ENCODE peak calls at places on chromosomes 16 and 17, in four cellular contexts. One of them, this sample, is unnamed.

GRCh38 chr17:60300011-60300410 is 91.9 kb downstream of the USP32 start:
- DNase-seq in IMR-90: no peak
- DNase-seq in transverse colon: no peak
- DNase-seq in ovary: no peak
- DNase-seq in this sample: no peak

GRCh38 chr17:20302191-20302917 is 165.0 kb downstream of the LGALS9B start:
- DNase-seq in ovary: peak
- DNase-seq in transverse colon: no peak
- DNase-seq in IMR-90: peak
- DNase-seq in this sample: no peak

GRCh38 chr16:85631802-85632393 is 18.8 kb downstream of the GSE1 start:
- DNase-seq in IMR-90: no peak
- DNase-seq in ovary: no peak
- DNase-seq in transverse colon: no peak
- DNase-seq in this sample: no peak

GRCh38 chr17:8799001-8799850 is at the start of gene MFSD6L:
- DNase-seq in transverse colon: peak
- DNase-seq in ovary: no peak
- DNase-seq in IMR-90: no peak
- DNase-seq in this sample: no peak

GRCh38 chr17:73586921-73587680 is 57.1 kb downstream of the SDK2 start:
- DNase-seq in ovary: no peak
- DNase-seq in transverse colon: no peak
- DNase-seq in IMR-90: no peak
- DNase-seq in this sample: peak

GRCh38 chr17:55444471-55445441 is 23.1 kb upstream of the MMD start:
- DNase-seq in IMR-90: peak
- DNase-seq in transverse colon: no peak
- DNase-seq in ovary: no peak
- DNase-seq in this sample: no peak

GRCh38 chr16:88963583-88963982 is 13.4 kb downstream of the CBFA2T3 start:
- DNase-seq in transverse colon: no peak
- DNase-seq in ovary: no peak
- DNase-seq in IMR-90: no peak
- DNase-seq in this sample: peak

GRCh38 chr17:15377200-15377599 is 35.8 kb upstream of the TEKT3 start:
- DNase-seq in ovary: no peak
- DNase-seq in IMR-90: peak
- DNase-seq in transverse colon: no peak
- DNase-seq in this sample: peak

GRCh38 chr17:80859004-80859941 is 132.4 kb upstream of the CHMP6 start:
- DNase-seq in transverse colon: peak
- DNase-seq in ovary: peak
- DNase-seq in IMR-90: peak
- DNase-seq in this sample: no peak

GRCh38 chr16:89118361-89119061 is 24.9 kb downstream of the ACSF3 start:
- DNase-seq in transverse colon: peak
- DNase-seq in ovary: peak
- DNase-seq in IMR-90: no peak
- DNase-seq in this sample: no peak

GRCh38 chr17:82231562-82232321 is 2.9 kb downstream of the SLC16A3 start:
- DNase-seq in transverse colon: peak
- DNase-seq in ovary: peak
- DNase-seq in IMR-90: peak
- DNase-seq in this sample: no peak

GRCh38 chr16:55302635-55303034 is 21.4 kb upstream of the IRX6 start:
- DNase-seq in IMR-90: no peak
- DNase-seq in ovary: no peak
- DNase-seq in transverse colon: no peak
- DNase-seq in this sample: no peak

GRCh38 chr16:80852261-80852872 is 48.0 kb upstream of the CDYL2 start:
- DNase-seq in ovary: no peak
- DNase-seq in transverse colon: peak
- DNase-seq in IMR-90: peak
- DNase-seq in this sample: peak

GRCh38 chr16:3959148-3959547 is 78.6 kb upstream of the CREBBP start:
- DNase-seq in ovary: no peak
- DNase-seq in transverse colon: no peak
- DNase-seq in IMR-90: peak
- DNase-seq in this sample: no peak

GRCh38 chr17:30573603-30574175 is 96.5 kb downstream of the GOSR1 start:
- DNase-seq in transverse colon: no peak
- DNase-seq in IMR-90: no peak
- DNase-seq in ovary: no peak
- DNase-seq in this sample: no peak

GRCh38 chr16:3954411-3954921 is 74.0 kb upstream of the CREBBP start:
- DNase-seq in IMR-90: peak
- DNase-seq in ovary: no peak
- DNase-seq in transverse colon: no peak
- DNase-seq in this sample: no peak

GRCh38 chr17:36524428-36524876 is 10.2 kb downstream of the MYO19 start:
- DNase-seq in transverse colon: no peak
- DNase-seq in IMR-90: peak
- DNase-seq in ovary: no peak
- DNase-seq in this sample: no peak

GRCh38 chr17:82380860-82381702 is 9.5 kb downstream of the UTS2R start:
- DNase-seq in ovary: no peak
- DNase-seq in IMR-90: peak
- DNase-seq in transverse colon: no peak
- DNase-seq in this sample: no peak

GRCh38 chr17:40317345-40317873 is 8.4 kb downstream of the RARA start:
- DNase-seq in IMR-90: peak
- DNase-seq in ovary: peak
- DNase-seq in transverse colon: peak
- DNase-seq in this sample: no peak

GRCh38 chr17:59838196-59838911 is 54.4 kb downstream of the TUBD1 start:
- DNase-seq in ovary: no peak
- DNase-seq in IMR-90: no peak
- DNase-seq in transverse colon: no peak
- DNase-seq in this sample: no peak

GRCh38 chr16:85057212-85057889 is 29.8 kb downstream of the KIAA0513 start:
- DNase-seq in transverse colon: no peak
- DNase-seq in IMR-90: no peak
- DNase-seq in ovary: no peak
- DNase-seq in this sample: no peak

DNA sequence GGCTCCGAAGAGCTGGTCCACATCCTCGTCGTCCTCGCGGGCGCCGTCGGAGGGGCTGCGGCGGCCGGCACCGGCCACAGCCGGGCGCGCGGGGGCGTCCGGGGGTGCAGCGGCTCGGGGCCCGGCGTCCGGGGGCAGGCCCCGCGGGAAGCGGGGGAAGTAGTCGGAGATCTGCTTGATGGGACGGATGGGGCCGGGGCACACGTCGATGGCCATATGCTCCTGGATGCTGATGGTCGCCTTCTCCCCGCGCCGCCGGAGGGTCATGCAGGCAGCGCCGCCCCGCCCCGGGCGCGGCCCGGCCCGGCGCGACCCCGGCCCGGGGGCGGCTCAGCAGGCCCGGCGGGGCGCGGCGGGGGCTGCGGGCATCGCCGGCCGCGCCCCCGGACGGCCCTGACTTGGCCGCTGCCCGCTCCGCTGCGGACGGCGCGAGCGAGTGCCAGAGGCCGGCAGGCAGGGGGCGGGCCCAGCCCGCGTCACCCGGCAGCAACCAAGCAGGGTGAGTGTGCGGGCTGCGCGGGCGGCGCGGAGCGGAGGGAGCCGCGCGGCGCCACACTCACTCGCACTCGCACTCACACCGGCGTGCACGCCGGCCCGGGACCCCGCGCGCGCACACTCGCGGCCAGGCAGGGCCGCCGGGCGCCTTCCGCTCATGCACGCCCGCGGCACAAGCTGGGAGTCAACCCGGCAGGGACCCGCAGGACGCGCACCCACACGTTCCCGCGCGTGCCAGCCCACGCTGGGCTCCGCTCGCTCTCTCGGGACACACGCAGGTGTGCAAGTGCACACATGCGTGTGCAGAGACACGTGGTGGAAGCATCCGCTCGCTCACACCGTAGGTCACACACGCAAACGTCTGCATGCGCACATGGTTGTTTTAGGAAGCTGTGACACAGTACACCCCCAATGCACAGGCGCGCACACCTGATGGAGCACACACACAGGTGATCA is at the start of gene DOC2B:
- DNase-seq in transverse colon: peak
- DNase-seq in ovary: peak
- DNase-seq in IMR-90: peak
- DNase-seq in this sample: no peak
- TF ChIP-seq POLR2A in transverse colon: no peak
- TF ChIP-seq POLR2A in ovary: no peak
- TF ChIP-seq POLR2A in IMR-90: no peak
- TF ChIP-seq POLR2A in this sample: no peak

DNA sequence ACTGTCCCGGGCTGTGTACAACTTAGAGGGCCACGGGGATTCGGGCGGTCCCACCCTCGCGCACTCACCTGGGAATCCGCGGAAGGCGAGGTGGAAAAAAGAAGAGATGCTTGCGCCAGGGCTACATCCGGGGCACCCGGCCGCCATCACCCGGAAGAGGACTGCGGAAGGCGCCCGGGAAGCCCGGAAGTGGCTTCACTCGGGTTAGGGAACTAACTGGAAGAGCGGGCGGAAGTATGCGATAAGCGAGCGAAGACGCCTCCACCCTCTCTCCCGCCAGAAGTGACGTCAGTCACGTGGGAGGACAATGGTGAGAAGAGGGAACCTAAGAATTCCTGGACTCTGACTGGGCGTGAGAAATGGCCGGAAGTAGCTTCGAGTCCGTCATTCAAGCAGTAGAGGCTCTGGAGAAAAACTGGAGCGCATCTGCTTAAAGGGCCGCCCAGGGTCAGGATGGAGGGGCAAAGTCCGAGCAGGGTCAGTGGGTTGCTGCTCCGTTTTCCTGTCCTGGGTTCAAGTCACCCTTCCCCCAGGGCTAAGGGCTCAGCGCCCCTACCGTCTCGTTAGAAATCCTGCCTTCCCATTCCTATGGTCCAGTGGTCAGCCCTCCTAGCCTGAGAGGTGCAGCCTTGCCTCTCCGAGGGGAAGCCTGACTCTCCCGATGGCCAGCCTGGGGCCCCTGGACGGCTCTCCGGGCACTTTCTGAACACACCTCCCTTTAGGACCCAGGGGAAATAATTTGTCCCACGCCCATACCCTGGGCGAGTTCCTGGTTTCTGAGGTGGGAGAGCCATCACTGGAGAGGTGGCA is at the start of gene CD2BP2:
- DNase-seq in IMR-90: peak
- DNase-seq in transverse colon: peak
- DNase-seq in ovary: peak
- DNase-seq in this sample: peak
- TF ChIP-seq POLR2A in IMR-90: peak
- TF ChIP-seq POLR2A in transverse colon: peak
- TF ChIP-seq POLR2A in ovary: peak
- TF ChIP-seq POLR2A in this sample: peak

DNA sequence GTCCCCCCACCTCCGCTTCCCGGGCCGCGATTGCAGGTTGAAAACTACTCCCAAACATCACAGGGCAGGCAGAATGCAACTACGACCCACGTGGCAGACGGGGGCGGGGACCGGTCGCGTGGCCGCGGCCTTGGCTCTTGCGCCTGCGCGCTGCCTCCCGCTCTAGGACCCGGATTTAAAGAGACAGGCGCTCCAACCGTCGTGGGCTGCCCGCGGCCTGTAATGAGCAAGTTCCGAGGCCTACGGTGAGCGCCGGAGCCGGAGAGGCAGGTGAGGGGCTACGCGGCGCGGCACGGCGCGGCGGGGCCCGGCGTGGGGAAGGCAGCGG is at the start of gene LIG3:
- DNase-seq in transverse colon: peak
- DNase-seq in IMR-90: peak
- DNase-seq in ovary: peak
- DNase-seq in this sample: peak
- TF ChIP-seq POLR2A in transverse colon: peak
- TF ChIP-seq POLR2A in IMR-90: peak
- TF ChIP-seq POLR2A in ovary: peak
- TF ChIP-seq POLR2A in this sample: no peak

DNA sequence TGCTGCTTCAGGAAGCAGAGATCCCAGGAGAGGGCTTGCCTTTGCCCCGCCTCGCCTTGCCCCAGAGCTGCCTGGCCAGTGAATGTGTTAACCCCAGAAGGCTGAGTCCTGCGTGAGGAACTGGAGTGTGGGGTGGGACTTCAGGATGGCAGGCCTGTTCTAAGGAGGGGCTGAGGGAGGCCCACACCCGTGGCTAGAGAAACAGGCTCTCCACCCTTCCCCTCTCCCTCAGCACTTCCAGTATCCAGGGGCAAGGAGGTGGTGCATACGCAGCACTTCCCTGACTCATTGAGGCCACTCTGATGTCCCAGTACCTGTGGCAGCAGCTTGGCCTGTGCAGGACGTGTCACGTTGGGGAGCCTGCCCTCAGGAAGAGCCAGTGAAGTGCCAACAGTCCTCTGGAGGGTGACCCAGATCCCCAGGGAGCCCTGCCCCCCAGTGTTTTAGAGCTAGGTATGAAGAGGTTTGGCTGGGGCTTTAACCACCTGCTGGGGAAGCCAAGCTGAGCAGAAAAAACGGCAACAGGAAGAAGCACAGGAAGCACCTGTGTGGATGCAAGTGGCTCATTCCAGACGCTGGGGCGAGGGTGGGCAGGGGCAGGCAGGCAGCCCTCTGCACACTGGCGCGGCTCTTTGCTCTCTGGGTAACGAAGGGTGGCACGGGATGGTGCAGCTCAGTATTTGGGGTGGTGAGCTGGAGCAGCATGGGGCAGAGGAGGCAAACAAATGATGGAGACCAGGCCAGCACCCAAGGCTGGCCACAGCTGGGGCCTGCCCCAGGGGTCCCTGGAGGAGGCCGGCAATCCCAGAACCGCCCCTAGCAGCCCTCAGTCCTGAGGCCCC is 14.7 kb upstream of the CTCF start:
- DNase-seq in transverse colon: peak
- DNase-seq in ovary: no peak
- DNase-seq in IMR-90: no peak
- DNase-seq in this sample: no peak
- TF ChIP-seq POLR2A in transverse colon: no peak
- TF ChIP-seq POLR2A in ovary: no peak
- TF ChIP-seq POLR2A in IMR-90: no peak
- TF ChIP-seq POLR2A in this sample: no peak

GRCh38 chr17:76540381-76541300 is 797 bp downstream of the PRCD start:
- DNase-seq in transverse colon: peak
- DNase-seq in IMR-90: peak
- DNase-seq in ovary: peak
- DNase-seq in this sample: peak
- TF ChIP-seq POLR2A in transverse colon: no peak
- TF ChIP-seq POLR2A in IMR-90: no peak
- TF ChIP-seq POLR2A in ovary: peak
- TF ChIP-seq POLR2A in this sample: peak

This sample was measured in H54.